ENCODE peak calls at places on chromosomes 3 and 15, in eight cellular contexts. One of them, this sample, is unnamed.

GRCh38 chr15:66184492-66184891 is 69.1 kb downstream of the MEGF11 start:
- DNase-seq in nephron progenitor cell: no peak
- DNase-seq in endothelial cell: no peak
- DNase-seq in choroid plexus epithelial cell: no peak
- DNase-seq in GM12865: no peak
- DNase-seq in lower leg skin: peak
- DNase-seq in HCT116: no peak
- DNase-seq in foreskin keratinocyte: no peak
- DNase-seq in this sample: no peak

GRCh38 chr15:36109943-36110658 is 469.3 kb upstream of the CDIN1 start:
- DNase-seq in HCT116: no peak
- DNase-seq in choroid plexus epithelial cell: peak
- DNase-seq in lower leg skin: no peak
- DNase-seq in foreskin keratinocyte: peak
- DNase-seq in nephron progenitor cell: no peak
- DNase-seq in endothelial cell: no peak
- DNase-seq in GM12865: no peak
- DNase-seq in this sample: no peak

GRCh38 chr3:114212646-114213045 is 24.7 kb downstream of the ZNF80 start:
- DNase-seq in lower leg skin: no peak
- DNase-seq in foreskin keratinocyte: no peak
- DNase-seq in endothelial cell: no peak
- DNase-seq in nephron progenitor cell: no peak
- DNase-seq in GM12865: no peak
- DNase-seq in HCT116: no peak
- DNase-seq in choroid plexus epithelial cell: no peak
- DNase-seq in this sample: no peak

GRCh38 chr15:48427960-48428547 is 96.8 kb downstream of the DUT start:
- DNase-seq in GM12865: no peak
- DNase-seq in foreskin keratinocyte: peak
- DNase-seq in lower leg skin: no peak
- DNase-seq in nephron progenitor cell: no peak
- DNase-seq in HCT116: no peak
- DNase-seq in endothelial cell: no peak
- DNase-seq in choroid plexus epithelial cell: peak
- DNase-seq in this sample: no peak

GRCh38 chr3:13411186-13411860 is 8.8 kb downstream of the NUP210 start:
- DNase-seq in HCT116: no peak
- DNase-seq in endothelial cell: no peak
- DNase-seq in nephron progenitor cell: no peak
- DNase-seq in GM12865: no peak
- DNase-seq in choroid plexus epithelial cell: no peak
- DNase-seq in lower leg skin: no peak
- DNase-seq in foreskin keratinocyte: no peak
- DNase-seq in this sample: no peak

GRCh38 chr15:70722266-70723123 is 40.9 kb downstream of the UACA start:
- DNase-seq in lower leg skin: no peak
- DNase-seq in HCT116: peak
- DNase-seq in endothelial cell: no peak
- DNase-seq in nephron progenitor cell: no peak
- DNase-seq in choroid plexus epithelial cell: peak
- DNase-seq in GM12865: peak
- DNase-seq in foreskin keratinocyte: no peak
- DNase-seq in this sample: no peak

GRCh38 chr15:74398183-74398582 is 30.7 kb upstream of the CYP11A1 start:
- DNase-seq in foreskin keratinocyte: no peak
- DNase-seq in lower leg skin: no peak
- DNase-seq in HCT116: no peak
- DNase-seq in nephron progenitor cell: no peak
- DNase-seq in choroid plexus epithelial cell: no peak
- DNase-seq in GM12865: peak
- DNase-seq in endothelial cell: no peak
- DNase-seq in this sample: no peak

GRCh38 chr15:27222479-27222878 is 251.5 kb downstream of the GABRG3 start:
- DNase-seq in endothelial cell: no peak
- DNase-seq in lower leg skin: peak
- DNase-seq in choroid plexus epithelial cell: no peak
- DNase-seq in nephron progenitor cell: no peak
- DNase-seq in foreskin keratinocyte: no peak
- DNase-seq in GM12865: no peak
- DNase-seq in HCT116: no peak
- DNase-seq in this sample: no peak

GRCh38 chr15:68586274-68586961 is 7.6 kb downstream of the CORO2B start:
- DNase-seq in lower leg skin: no peak
- DNase-seq in choroid plexus epithelial cell: peak
- DNase-seq in endothelial cell: no peak
- DNase-seq in GM12865: no peak
- DNase-seq in nephron progenitor cell: no peak
- DNase-seq in HCT116: peak
- DNase-seq in foreskin keratinocyte: peak
- DNase-seq in this sample: peak

GRCh38 chr3:186473166-186473565 is 71.0 kb downstream of the CRYGS start:
- DNase-seq in choroid plexus epithelial cell: no peak
- DNase-seq in GM12865: no peak
- DNase-seq in HCT116: no peak
- DNase-seq in lower leg skin: peak
- DNase-seq in foreskin keratinocyte: peak
- DNase-seq in nephron progenitor cell: no peak
- DNase-seq in endothelial cell: no peak
- DNase-seq in this sample: no peak

GRCh38 chr15:60424006-60424405 is 26.2 kb upstream of the ANXA2 start:
- DNase-seq in GM12865: no peak
- DNase-seq in lower leg skin: no peak
- DNase-seq in foreskin keratinocyte: no peak
- DNase-seq in choroid plexus epithelial cell: no peak
- DNase-seq in nephron progenitor cell: no peak
- DNase-seq in HCT116: no peak
- DNase-seq in endothelial cell: no peak
- DNase-seq in this sample: no peak

GRCh38 chr3:127275287-127275781 is 12.5 kb downstream of the PRR20G start:
- DNase-seq in foreskin keratinocyte: peak
- DNase-seq in choroid plexus epithelial cell: no peak
- DNase-seq in HCT116: no peak
- DNase-seq in lower leg skin: no peak
- DNase-seq in endothelial cell: no peak
- DNase-seq in GM12865: no peak
- DNase-seq in nephron progenitor cell: no peak
- DNase-seq in this sample: peak

GRCh38 chr15:92571824-92572223 is 83.8 kb downstream of the FAM174B start:
- DNase-seq in GM12865: no peak
- DNase-seq in endothelial cell: no peak
- DNase-seq in nephron progenitor cell: no peak
- DNase-seq in lower leg skin: no peak
- DNase-seq in choroid plexus epithelial cell: no peak
- DNase-seq in foreskin keratinocyte: no peak
- DNase-seq in HCT116: no peak
- DNase-seq in this sample: no peak

GRCh38 chr15:55344206-55344605 is 25.2 kb downstream of the PIGB start:
- DNase-seq in foreskin keratinocyte: peak
- DNase-seq in endothelial cell: no peak
- DNase-seq in nephron progenitor cell: no peak
- DNase-seq in HCT116: no peak
- DNase-seq in GM12865: peak
- DNase-seq in choroid plexus epithelial cell: no peak
- DNase-seq in lower leg skin: no peak
- DNase-seq in this sample: no peak

GRCh38 chr15:55348281-55348778 is 29.3 kb downstream of the PIGB start:
- DNase-seq in nephron progenitor cell: no peak
- DNase-seq in GM12865: no peak
- DNase-seq in lower leg skin: no peak
- DNase-seq in choroid plexus epithelial cell: no peak
- DNase-seq in foreskin keratinocyte: no peak
- DNase-seq in HCT116: no peak
- DNase-seq in endothelial cell: no peak
- DNase-seq in this sample: no peak

GRCh38 chr15:55343168-55343567 is 24.1 kb downstream of the PIGB start:
- DNase-seq in lower leg skin: no peak
- DNase-seq in endothelial cell: no peak
- DNase-seq in foreskin keratinocyte: peak
- DNase-seq in nephron progenitor cell: no peak
- DNase-seq in choroid plexus epithelial cell: no peak
- DNase-seq in HCT116: no peak
- DNase-seq in GM12865: no peak
- DNase-seq in this sample: no peak
- TF ChIP-seq CTCF in lower leg skin: no peak
- TF ChIP-seq CTCF in endothelial cell: no peak
- TF ChIP-seq CTCF in foreskin keratinocyte: no peak
- TF ChIP-seq CTCF in nephron progenitor cell: no peak
- TF ChIP-seq CTCF in choroid plexus epithelial cell: no peak
- TF ChIP-seq CTCF in HCT116: no peak
- TF ChIP-seq CTCF in GM12865: no peak
- TF ChIP-seq CTCF in this sample: no peak

GRCh38 chr3:10647376-10647775 is 142.0 kb upstream of the ATP2B2 start:
- DNase-seq in HCT116: no peak
- DNase-seq in GM12865: no peak
- DNase-seq in nephron progenitor cell: no peak
- DNase-seq in choroid plexus epithelial cell: no peak
- DNase-seq in endothelial cell: no peak
- DNase-seq in foreskin keratinocyte: no peak
- DNase-seq in lower leg skin: peak
- DNase-seq in this sample: no peak

GRCh38 chr3:10644189-10644588 is 138.8 kb upstream of the ATP2B2 start:
- DNase-seq in choroid plexus epithelial cell: no peak
- DNase-seq in lower leg skin: no peak
- DNase-seq in endothelial cell: no peak
- DNase-seq in foreskin keratinocyte: no peak
- DNase-seq in GM12865: no peak
- DNase-seq in HCT116: no peak
- DNase-seq in nephron progenitor cell: no peak
- DNase-seq in this sample: no peak

GRCh38 chr3:10648181-10648580 is 142.8 kb upstream of the ATP2B2 start:
- DNase-seq in lower leg skin: peak
- DNase-seq in choroid plexus epithelial cell: no peak
- DNase-seq in endothelial cell: no peak
- DNase-seq in GM12865: no peak
- DNase-seq in HCT116: peak
- DNase-seq in foreskin keratinocyte: peak
- DNase-seq in nephron progenitor cell: no peak
- DNase-seq in this sample: no peak

GRCh38 chr3:10645800-10646199 is 140.4 kb upstream of the ATP2B2 start:
- DNase-seq in HCT116: no peak
- DNase-seq in foreskin keratinocyte: no peak
- DNase-seq in GM12865: no peak
- DNase-seq in endothelial cell: no peak
- DNase-seq in nephron progenitor cell: no peak
- DNase-seq in choroid plexus epithelial cell: no peak
- DNase-seq in lower leg skin: peak
- DNase-seq in this sample: no peak

DNA sequence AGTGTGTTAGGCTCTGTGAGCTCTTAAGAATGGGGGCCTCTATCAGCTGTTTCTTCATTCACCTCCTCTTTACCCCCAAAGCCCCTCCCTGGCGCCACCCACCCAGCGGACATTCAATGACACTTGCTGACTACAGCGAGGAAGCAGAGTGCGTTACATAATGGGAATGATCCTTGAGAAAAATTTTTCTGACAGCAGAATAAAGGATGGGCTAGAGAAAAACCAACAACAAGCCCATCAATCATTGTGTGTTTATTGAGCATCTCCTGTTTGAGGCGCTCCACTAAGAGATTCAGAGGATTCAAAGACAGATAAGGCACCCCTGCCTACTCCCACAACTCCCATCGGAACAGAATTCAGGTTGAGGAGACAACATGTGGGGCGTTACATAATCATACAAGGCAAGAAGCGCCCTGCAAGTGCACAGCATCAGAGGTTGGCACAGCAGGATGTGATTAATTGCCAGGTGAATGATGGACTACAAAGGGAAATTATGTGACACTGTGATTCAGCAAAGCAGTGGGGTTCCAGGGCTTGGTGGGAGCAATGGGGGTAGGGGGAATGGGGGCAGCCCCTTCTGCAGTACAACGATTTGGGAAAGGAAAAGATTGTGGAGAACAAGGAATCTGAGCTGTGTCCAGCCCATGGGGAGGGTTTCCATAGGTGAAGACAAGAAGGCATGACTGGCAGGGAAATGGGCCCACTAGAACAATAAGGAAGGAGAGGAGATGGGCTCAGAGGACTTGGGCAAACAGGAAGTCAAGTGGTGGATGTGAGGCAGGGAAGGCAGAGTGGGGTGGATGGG is 141.3 kb upstream of the ATP2B2 start:
- DNase-seq in endothelial cell: no peak
- DNase-seq in lower leg skin: peak
- DNase-seq in HCT116: no peak
- DNase-seq in GM12865: no peak
- DNase-seq in foreskin keratinocyte: no peak
- DNase-seq in nephron progenitor cell: no peak
- DNase-seq in choroid plexus epithelial cell: no peak
- DNase-seq in this sample: no peak
- TF ChIP-seq CTCF in endothelial cell: no peak
- TF ChIP-seq CTCF in lower leg skin: no peak
- TF ChIP-seq CTCF in HCT116: no peak
- TF ChIP-seq CTCF in GM12865: no peak
- TF ChIP-seq CTCF in foreskin keratinocyte: no peak
- TF ChIP-seq CTCF in nephron progenitor cell: no peak
- TF ChIP-seq CTCF in choroid plexus epithelial cell: no peak
- TF ChIP-seq CTCF in this sample: no peak

GRCh38 chr3:116512281-116512680 is 67.0 kb upstream of the LSAMP start:
- DNase-seq in lower leg skin: no peak
- DNase-seq in choroid plexus epithelial cell: no peak
- DNase-seq in HCT116: no peak
- DNase-seq in endothelial cell: no peak
- DNase-seq in foreskin keratinocyte: no peak
- DNase-seq in GM12865: no peak
- DNase-seq in nephron progenitor cell: no peak
- DNase-seq in this sample: no peak

GRCh38 chr3:116512931-116513330 is 67.6 kb upstream of the LSAMP start:
- DNase-seq in lower leg skin: no peak
- DNase-seq in choroid plexus epithelial cell: no peak
- DNase-seq in GM12865: no peak
- DNase-seq in nephron progenitor cell: no peak
- DNase-seq in HCT116: no peak
- DNase-seq in foreskin keratinocyte: no peak
- DNase-seq in endothelial cell: no peak
- DNase-seq in this sample: no peak

GRCh38 chr3:116517308-116517707 is 72.0 kb upstream of the LSAMP start:
- DNase-seq in lower leg skin: no peak
- DNase-seq in choroid plexus epithelial cell: peak
- DNase-seq in foreskin keratinocyte: peak
- DNase-seq in HCT116: no peak
- DNase-seq in nephron progenitor cell: no peak
- DNase-seq in endothelial cell: no peak
- DNase-seq in GM12865: peak
- DNase-seq in this sample: peak
- TF ChIP-seq CTCF in lower leg skin: no peak
- TF ChIP-seq CTCF in choroid plexus epithelial cell: no peak
- TF ChIP-seq CTCF in foreskin keratinocyte: peak
- TF ChIP-seq CTCF in HCT116: peak
- TF ChIP-seq CTCF in nephron progenitor cell: peak
- TF ChIP-seq CTCF in endothelial cell: peak
- TF ChIP-seq CTCF in GM12865: peak
- TF ChIP-seq CTCF in this sample: no peak

DNA sequence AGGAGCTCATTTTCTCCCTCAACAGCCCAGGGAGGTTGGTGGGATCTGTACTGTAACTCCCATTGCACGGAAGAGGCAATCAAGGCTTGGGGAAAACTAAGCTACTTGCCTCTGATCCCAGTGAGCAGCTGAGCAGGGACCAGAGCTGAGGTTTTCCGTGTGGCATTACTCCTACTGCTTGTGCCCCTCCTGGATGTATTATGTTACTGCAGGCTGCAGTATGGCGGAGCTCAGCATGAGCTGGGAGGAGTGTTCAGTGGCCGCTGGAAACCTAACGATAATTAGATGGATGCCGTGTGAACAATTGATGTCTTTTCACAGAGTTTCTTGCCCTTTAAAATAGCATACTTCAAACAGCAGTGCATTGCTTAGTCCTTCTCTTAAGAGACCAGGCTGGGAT is 2.0 kb upstream of the TPRG1 start:
- DNase-seq in endothelial cell: no peak
- DNase-seq in foreskin keratinocyte: no peak
- DNase-seq in nephron progenitor cell: no peak
- DNase-seq in HCT116: no peak
- DNase-seq in lower leg skin: no peak
- DNase-seq in GM12865: no peak
- DNase-seq in choroid plexus epithelial cell: no peak
- DNase-seq in this sample: no peak
- TF ChIP-seq CTCF in endothelial cell: no peak
- TF ChIP-seq CTCF in foreskin keratinocyte: no peak
- TF ChIP-seq CTCF in nephron progenitor cell: peak
- TF ChIP-seq CTCF in HCT116: peak
- TF ChIP-seq CTCF in lower leg skin: no peak
- TF ChIP-seq CTCF in GM12865: no peak
- TF ChIP-seq CTCF in choroid plexus epithelial cell: peak
- TF ChIP-seq CTCF in this sample: no peak